ENCODE peak calls at places on chromosome 1, in four cellular contexts. C is SHP77; F is brain microvascular endothelial cell; W is central memory CD8-positive, alpha-beta T cell. P is an unnamed sample.

GRCh38 chr1:205791568-205792180 is 16.4 kb upstream of the RAB29 start:
- DNase-seq in C (peak; percentile 46), F (peak; percentile 53), W (peak; percentile 40), P (peak; percentile 82)

GRCh38 chr1:203360772-203361171 is 9.8 kb upstream of the FMOD start:
- DNase-seq in C (no peak), F (no peak), W (no peak), P (no peak)

GRCh38 chr1:95640746-95641145 is 406.7 kb downstream of the RWDD3 start:
- DNase-seq in C (peak; percentile 67), F (peak; percentile 0), W (no peak), P (no peak)

GRCh38 chr1:906532-907420 is 16.9 kb upstream of the SAMD11 start:
- DNase-seq in C (no peak), F (peak; percentile 34), W (peak; percentile 10), P (peak; percentile 78)

GRCh38 chr1:38817958-38818705 is 41.4 kb downstream of the RRAGC start:
- DNase-seq in C (no peak), F (no peak), W (peak; percentile 16), P (peak; percentile 86)

GRCh38 chr1:17768651-17769241 is 13.6 kb downstream of the ACTL8 start:
- DNase-seq in C (no peak), F (peak; percentile 53), W (no peak), P (no peak)

GRCh38 chr1:180288894-180289293 is 58.8 kb downstream of the LHX4 start:
- DNase-seq in C (no peak), F (no peak), W (no peak), P (no peak)

GRCh38 chr1:204162498-204163074 is 3.6 kb downstream of the REN start:
- DNase-seq in C (peak; percentile 66), F (peak; percentile 65), W (peak; percentile 59), P (peak; percentile 72)

GRCh38 chr1:161206411-161207140 is 4.4 kb downstream of the NDUFS2 start:
- DNase-seq in C (no peak), F (peak; percentile 28), W (no peak), P (no peak)

GRCh38 chr1:79716481-79716880 is 710.0 kb upstream of the ADGRL4 start:
- DNase-seq in C (no peak), F (peak; percentile 9), W (no peak), P (no peak)

GRCh38 chr1:206694551-206695124 is 9.9 kb downstream of the MAPKAPK2 start:
- DNase-seq in C (no peak), F (no peak), W (no peak), P (no peak)

GRCh38 chr1:167981933-167982332 is 45.1 kb upstream of the MPC2 start:
- DNase-seq in C (no peak), F (no peak), W (no peak), P (no peak)

GRCh38 chr1:105678334-105678733 is 1378.1 kb upstream of the PRMT6 start:
- DNase-seq in C (no peak), F (no peak), W (no peak), P (no peak)

GRCh38 chr1:39036678-39037077 is 10.5 kb downstream of the NDUFS5 start:
- DNase-seq in C (no peak), F (no peak), W (no peak), P (no peak)

GRCh38 chr1:201640624-201641023 is 101.7 kb downstream of the NAV1 start:
- DNase-seq in C (no peak), F (no peak), W (no peak), P (no peak)

GRCh38 chr1:64036549-64036948 is 166.9 kb upstream of the UBE2U start:
- DNase-seq in C (no peak), F (no peak), W (no peak), P (no peak)

GRCh38 chr1:30174499-30174898 is 548.9 kb downstream of the MATN1 start:
- DNase-seq in C (no peak), F (no peak), W (no peak), P (no peak)

GRCh38 chr1:31786366-31787060 is 22.4 kb upstream of the ADGRB2 start:
- DNase-seq in C (no peak), F (no peak), W (no peak), P (peak; percentile 22)

GRCh38 chr1:87149166-87150065 is 179.3 kb upstream of the LMO4 start:
- DNase-seq in C (no peak), F (no peak), W (no peak), P (peak; percentile 53)

GRCh38 chr1:182794802-182795201 is 5.2 kb downstream of the NPL start:
- DNase-seq in C (no peak), F (no peak), W (no peak), P (no peak)

P was measured in NCI-H526.